ENCODE peak calls at places on chromosomes 13 and 19, in eight cellular contexts. E, V, C, J, G, H, K and B are unnamed samples.

GRCh38 chr19:16035601-16036297 is 40.5 kb upstream of the TPM4 start:
- DNase-seq in K (no peak), G (no peak), H (no peak), V (no peak), J (no peak), C (no peak), E (no peak), B (no peak)

GRCh38 chr19:48318286-48318987 is 6.9 kb upstream of the EMP3 start:
- DNase-seq in C (no peak), G (no peak), J (no peak), E (no peak), V (no peak), K (no peak), H (no peak), B (no peak)

GRCh38 chr19:47994209-47994802 is at the start of gene ELSPBP1:
- DNase-seq in H (no peak), G (no peak), C (no peak), E (peak), J (no peak), K (no peak), V (no peak), B (no peak)

GRCh38 chr13:49858183-49858856 is 65.8 kb upstream of the KPNA3 start:
- DNase-seq in J (no peak), C (peak), E (peak), G (peak), V (no peak), K (no peak), H (no peak), B (peak)

GRCh38 chr13:98896083-98896867 is 81.6 kb downstream of the DOCK9 start:
- DNase-seq in G (no peak), E (no peak), V (no peak), C (no peak), K (no peak), J (no peak), H (no peak), B (no peak)

GRCh38 chr19:2973229-2973628 is 4.1 kb upstream of the TLE6 start:
- DNase-seq in H (no peak), K (no peak), G (no peak), J (no peak), V (no peak), C (no peak), E (no peak), B (no peak)

GRCh38 chr19:29260477-29261317 is 47.7 kb upstream of the UQCRFS1 start:
- DNase-seq in V (peak), J (peak), E (peak), K (peak), C (no peak), H (peak), G (no peak), B (peak)

GRCh38 chr19:34985249-34986022 is 14.7 kb upstream of the GRAMD1A start:
- DNase-seq in V (peak), H (no peak), E (no peak), G (peak), C (peak), K (no peak), J (peak), B (no peak)

GRCh38 chr13:41974262-41974900 is 13.5 kb upstream of the VWA8 start:
- DNase-seq in V (no peak), J (peak), E (no peak), K (no peak), C (peak), G (no peak), H (no peak), B (no peak)